ENCODE peak calls at places on chromosome 5, in four cellular contexts. One of them, this sample, is unnamed.
A peak's percentile ranks its signal among the peaks of the same experiment; 100 is the strongest.

GRCh38 chr5:55708732-55709131 is 3.4 kb downstream of the SLC38A9 start:
- DNase-seq in colonic mucosa: no peak
- DNase-seq in SK-N-SH: no peak
- DNase-seq in upper lobe of right lung: no peak
- DNase-seq in this sample: no peak

GRCh38 chr5:165881259-165881658 is 2375.8 kb downstream of the MAT2B start:
- DNase-seq in colonic mucosa: no peak
- DNase-seq in SK-N-SH: peak; percentile 14
- DNase-seq in upper lobe of right lung: no peak
- DNase-seq in this sample: no peak

GRCh38 chr5:169577966-169578365 is 5.6 kb upstream of the SPDL1 start:
- DNase-seq in upper lobe of right lung: no peak
- DNase-seq in SK-N-SH: peak; percentile 8
- DNase-seq in colonic mucosa: no peak
- DNase-seq in this sample: no peak

GRCh38 chr5:16437974-16438373 is 27.6 kb downstream of the ZNF622 start:
- DNase-seq in upper lobe of right lung: no peak
- DNase-seq in colonic mucosa: no peak
- DNase-seq in SK-N-SH: no peak
- DNase-seq in this sample: no peak

GRCh38 chr5:32990593-32991415 is 279.7 kb downstream of the NPR3 start:
- DNase-seq in upper lobe of right lung: no peak
- DNase-seq in colonic mucosa: no peak
- DNase-seq in SK-N-SH: no peak
- DNase-seq in this sample: no peak

GRCh38 chr5:32355694-32356093 is 43.0 kb upstream of the MTMR12 start:
- DNase-seq in upper lobe of right lung: no peak
- DNase-seq in colonic mucosa: no peak
- DNase-seq in SK-N-SH: no peak
- DNase-seq in this sample: no peak

GRCh38 chr5:5179597-5179996 is 39.5 kb downstream of the ADAMTS16 start:
- DNase-seq in SK-N-SH: no peak
- DNase-seq in upper lobe of right lung: no peak
- DNase-seq in colonic mucosa: no peak
- DNase-seq in this sample: no peak

GRCh38 chr5:173798127-173798810 is 89.9 kb upstream of the CPEB4 start:
- DNase-seq in SK-N-SH: no peak
- DNase-seq in upper lobe of right lung: no peak
- DNase-seq in colonic mucosa: no peak
- DNase-seq in this sample: no peak

GRCh38 chr5:141872496-141873356 is 5.5 kb downstream of the PCDH1 start:
- DNase-seq in SK-N-SH: no peak
- DNase-seq in upper lobe of right lung: peak; percentile 15
- DNase-seq in colonic mucosa: peak; percentile 17
- DNase-seq in this sample: no peak

GRCh38 chr5:157915638-157916037 is 56.7 kb upstream of the CLINT1 start:
- DNase-seq in SK-N-SH: peak; percentile 72
- DNase-seq in colonic mucosa: peak; percentile 71
- DNase-seq in upper lobe of right lung: peak; percentile 90
- DNase-seq in this sample: peak; percentile 53

GRCh38 chr5:54930736-54931135 is 54.7 kb downstream of the ESM1 start:
- DNase-seq in upper lobe of right lung: no peak
- DNase-seq in SK-N-SH: no peak
- DNase-seq in colonic mucosa: no peak
- DNase-seq in this sample: no peak

GRCh38 chr5:37133939-37134338 is 115.2 kb downstream of the CPLANE1 start:
- DNase-seq in colonic mucosa: no peak
- DNase-seq in upper lobe of right lung: no peak
- DNase-seq in SK-N-SH: no peak
- DNase-seq in this sample: no peak

GRCh38 chr5:9263656-9264055 is 282.2 kb downstream of the SEMA5A start:
- DNase-seq in SK-N-SH: no peak
- DNase-seq in upper lobe of right lung: no peak
- DNase-seq in colonic mucosa: no peak
- DNase-seq in this sample: no peak

GRCh38 chr5:63245271-63245670 is 666.7 kb downstream of the LRRC70 start:
- DNase-seq in colonic mucosa: no peak
- DNase-seq in SK-N-SH: no peak
- DNase-seq in upper lobe of right lung: no peak
- DNase-seq in this sample: no peak

GRCh38 chr5:180330810-180331646 is 22.1 kb downstream of the GFPT2 start:
- DNase-seq in colonic mucosa: peak; percentile 39
- DNase-seq in upper lobe of right lung: no peak
- DNase-seq in SK-N-SH: no peak
- DNase-seq in this sample: peak; percentile 87

GRCh38 chr5:170523129-170523497 is 19.3 kb downstream of the KCNIP1 start:
- DNase-seq in SK-N-SH: peak; percentile 72
- DNase-seq in colonic mucosa: no peak
- DNase-seq in upper lobe of right lung: no peak
- DNase-seq in this sample: no peak

GRCh38 chr5:175246242-175246891 is 197.6 kb downstream of the DRD1 start:
- DNase-seq in upper lobe of right lung: no peak
- DNase-seq in colonic mucosa: peak; percentile 22
- DNase-seq in SK-N-SH: no peak
- DNase-seq in this sample: peak; percentile 14

GRCh38 chr5:61280205-61280604 is 51.9 kb upstream of the ZSWIM6 start:
- DNase-seq in colonic mucosa: no peak
- DNase-seq in upper lobe of right lung: no peak
- DNase-seq in SK-N-SH: no peak
- DNase-seq in this sample: no peak

GRCh38 chr5:138372225-138372624 is 19.7 kb downstream of the KDM3B start:
- DNase-seq in SK-N-SH: no peak
- DNase-seq in colonic mucosa: no peak
- DNase-seq in upper lobe of right lung: no peak
- DNase-seq in this sample: no peak

GRCh38 chr5:179803651-179804598 is 2.7 kb downstream of the MGAT4B start:
- DNase-seq in SK-N-SH: no peak
- DNase-seq in colonic mucosa: peak; percentile 33
- DNase-seq in upper lobe of right lung: peak; percentile 72
- DNase-seq in this sample: no peak

GRCh38 chr5:142326480-142326938 is 1.7 kb upstream of the SPRY4 start:
- DNase-seq in colonic mucosa: no peak
- DNase-seq in upper lobe of right lung: no peak
- DNase-seq in SK-N-SH: no peak
- DNase-seq in this sample: no peak

GRCh38 chr5:65382582-65382981 is 99.1 kb downstream of the ADAMTS6 start:
- DNase-seq in SK-N-SH: no peak
- DNase-seq in colonic mucosa: no peak
- DNase-seq in upper lobe of right lung: no peak
- DNase-seq in this sample: no peak

GRCh38 chr5:13976867-13977479 is 32.5 kb upstream of the DNAH5 start:
- DNase-seq in upper lobe of right lung: no peak
- DNase-seq in colonic mucosa: no peak
- DNase-seq in SK-N-SH: peak; percentile 36
- DNase-seq in this sample: no peak

GRCh38 chr5:112860929-112861637 is at the start of gene SRP19:
- DNase-seq in colonic mucosa: peak; percentile 95
- DNase-seq in SK-N-SH: peak; percentile 91
- DNase-seq in upper lobe of right lung: peak; percentile 95
- DNase-seq in this sample: peak; percentile 93

GRCh38 chr5:112863549-112863948 is 2.5 kb downstream of the SRP19 start:
- DNase-seq in colonic mucosa: no peak
- DNase-seq in SK-N-SH: no peak
- DNase-seq in upper lobe of right lung: no peak
- DNase-seq in this sample: no peak

GRCh38 chr5:112865128-112865527 is 4.0 kb downstream of the SRP19 start:
- DNase-seq in upper lobe of right lung: no peak
- DNase-seq in SK-N-SH: no peak
- DNase-seq in colonic mucosa: no peak
- DNase-seq in this sample: no peak

GRCh38 chr5:112861638-112861985 is 525 bp downstream of the SRP19 start:
- DNase-seq in SK-N-SH: no peak
- DNase-seq in upper lobe of right lung: no peak
- DNase-seq in colonic mucosa: no peak
- DNase-seq in this sample: no peak

DNA sequence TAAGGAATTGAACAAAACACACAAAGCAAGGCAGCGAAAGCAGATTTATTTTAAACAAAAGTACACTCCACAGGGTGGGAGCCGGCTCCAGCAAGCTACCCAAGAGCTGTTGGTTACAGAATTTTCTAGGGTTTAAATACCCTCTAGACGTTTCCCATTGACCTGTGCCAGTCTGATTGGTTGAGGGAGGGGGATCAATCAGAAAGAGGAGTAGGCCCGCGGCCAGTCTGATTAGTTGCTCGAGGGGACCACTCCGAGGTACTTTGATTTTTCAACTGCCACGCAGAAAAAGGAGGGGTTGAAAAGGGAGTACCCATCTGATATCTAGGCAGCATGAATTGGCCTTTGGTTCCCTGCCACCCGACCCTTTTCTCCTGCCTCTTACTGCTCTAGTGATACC is 998 bp downstream of the SRP19 start:
- DNase-seq in upper lobe of right lung: no peak
- DNase-seq in SK-N-SH: peak; percentile 30
- DNase-seq in colonic mucosa: no peak
- DNase-seq in this sample: no peak
- H3K27ac ChIP-seq in upper lobe of right lung: peak overlapping the region; percentile 82
- H3K27ac ChIP-seq in SK-N-SH: no peak overlapping the region
- H3K27ac ChIP-seq in colonic mucosa: no peak overlapping the region
- H3K27ac ChIP-seq in this sample: peak overlapping the region; percentile 50

GRCh38 chr5:52560366-52560765 is 227.3 kb upstream of the ITGA1 start:
- DNase-seq in colonic mucosa: no peak
- DNase-seq in upper lobe of right lung: no peak
- DNase-seq in SK-N-SH: peak; percentile 11
- DNase-seq in this sample: no peak
- H3K27ac ChIP-seq in colonic mucosa: no peak overlapping the region
- H3K27ac ChIP-seq in upper lobe of right lung: no peak overlapping the region
- H3K27ac ChIP-seq in SK-N-SH: peak overlapping the region; percentile 100
- H3K27ac ChIP-seq in this sample: no peak overlapping the region

DNA sequence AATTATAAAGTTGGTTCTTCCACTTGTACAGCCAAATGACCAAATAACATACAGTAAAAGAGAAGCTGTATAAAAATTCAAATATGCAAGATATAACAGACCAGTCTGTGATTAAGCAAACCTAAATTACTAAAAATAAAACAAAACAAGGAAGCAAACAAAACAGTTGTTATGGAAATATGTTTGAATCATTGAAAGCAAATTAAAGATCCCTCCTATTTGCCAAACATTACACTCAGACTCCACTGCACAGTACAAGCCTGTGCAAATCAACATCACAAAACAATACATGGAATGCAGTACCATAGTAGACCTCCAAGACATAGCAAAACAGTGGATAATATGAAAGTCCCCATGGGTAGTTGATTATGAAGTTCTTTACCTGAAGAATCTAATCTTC is 288.1 kb upstream of the PTGER4 start:
- DNase-seq in SK-N-SH: no peak
- DNase-seq in upper lobe of right lung: no peak
- DNase-seq in colonic mucosa: no peak
- DNase-seq in this sample: no peak
- H3K27ac ChIP-seq in SK-N-SH: no peak overlapping the region
- H3K27ac ChIP-seq in upper lobe of right lung: no peak overlapping the region
- H3K27ac ChIP-seq in colonic mucosa: no peak overlapping the region
- H3K27ac ChIP-seq in this sample: no peak overlapping the region

GRCh38 chr5:133066045-133066444 is 14.2 kb downstream of the HSPA4 start:
- DNase-seq in upper lobe of right lung: no peak
- DNase-seq in SK-N-SH: no peak
- DNase-seq in colonic mucosa: no peak
- DNase-seq in this sample: no peak

GRCh38 chr5:133063965-133064364 is 12.2 kb downstream of the HSPA4 start:
- DNase-seq in SK-N-SH: no peak
- DNase-seq in colonic mucosa: no peak
- DNase-seq in upper lobe of right lung: no peak
- DNase-seq in this sample: no peak

GRCh38 chr5:133059621-133060020 is 7.8 kb downstream of the HSPA4 start:
- DNase-seq in colonic mucosa: no peak
- DNase-seq in upper lobe of right lung: no peak
- DNase-seq in SK-N-SH: no peak
- DNase-seq in this sample: no peak

DNA sequence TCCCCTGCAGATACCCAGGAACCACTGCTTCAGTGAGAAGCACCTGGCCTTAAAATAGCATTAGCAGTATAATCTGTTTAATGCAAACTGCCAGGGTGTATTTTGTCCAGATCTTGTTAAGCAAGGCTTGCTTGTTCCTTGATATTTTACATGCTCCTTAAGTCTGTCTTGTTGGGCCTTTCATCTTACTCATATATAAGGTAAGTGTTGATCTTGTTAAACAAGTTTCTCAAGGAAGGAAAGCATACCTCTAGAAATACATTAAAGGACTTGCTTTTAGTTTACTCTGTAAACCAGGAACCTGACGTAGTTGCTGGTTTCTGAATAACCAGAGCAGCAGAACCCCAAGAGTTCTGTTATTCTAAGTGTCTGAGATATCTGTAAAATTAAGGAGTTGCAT is 13.7 kb downstream of the HSPA4 start:
- DNase-seq in upper lobe of right lung: no peak
- DNase-seq in colonic mucosa: no peak
- DNase-seq in SK-N-SH: no peak
- DNase-seq in this sample: no peak
- H3K27ac ChIP-seq in upper lobe of right lung: no peak overlapping the region
- H3K27ac ChIP-seq in colonic mucosa: no peak overlapping the region
- H3K27ac ChIP-seq in SK-N-SH: no peak overlapping the region
- H3K27ac ChIP-seq in this sample: no peak overlapping the region

GRCh38 chr5:2896371-2897275 is 145.1 kb upstream of the IRX2 start:
- DNase-seq in SK-N-SH: no peak
- DNase-seq in upper lobe of right lung: peak; percentile 30
- DNase-seq in colonic mucosa: no peak
- DNase-seq in this sample: no peak

GRCh38 chr5:2895876-2896275 is 144.4 kb upstream of the IRX2 start:
- DNase-seq in SK-N-SH: no peak
- DNase-seq in upper lobe of right lung: peak; percentile 42
- DNase-seq in colonic mucosa: no peak
- DNase-seq in this sample: no peak

GRCh38 chr5:2895196-2895595 is 143.7 kb upstream of the IRX2 start:
- DNase-seq in upper lobe of right lung: peak; percentile 51
- DNase-seq in SK-N-SH: no peak
- DNase-seq in colonic mucosa: no peak
- DNase-seq in this sample: no peak

GRCh38 chr5:2892601-2893000 is 141.1 kb upstream of the IRX2 start:
- DNase-seq in upper lobe of right lung: no peak
- DNase-seq in SK-N-SH: no peak
- DNase-seq in colonic mucosa: no peak
- DNase-seq in this sample: no peak

DNA sequence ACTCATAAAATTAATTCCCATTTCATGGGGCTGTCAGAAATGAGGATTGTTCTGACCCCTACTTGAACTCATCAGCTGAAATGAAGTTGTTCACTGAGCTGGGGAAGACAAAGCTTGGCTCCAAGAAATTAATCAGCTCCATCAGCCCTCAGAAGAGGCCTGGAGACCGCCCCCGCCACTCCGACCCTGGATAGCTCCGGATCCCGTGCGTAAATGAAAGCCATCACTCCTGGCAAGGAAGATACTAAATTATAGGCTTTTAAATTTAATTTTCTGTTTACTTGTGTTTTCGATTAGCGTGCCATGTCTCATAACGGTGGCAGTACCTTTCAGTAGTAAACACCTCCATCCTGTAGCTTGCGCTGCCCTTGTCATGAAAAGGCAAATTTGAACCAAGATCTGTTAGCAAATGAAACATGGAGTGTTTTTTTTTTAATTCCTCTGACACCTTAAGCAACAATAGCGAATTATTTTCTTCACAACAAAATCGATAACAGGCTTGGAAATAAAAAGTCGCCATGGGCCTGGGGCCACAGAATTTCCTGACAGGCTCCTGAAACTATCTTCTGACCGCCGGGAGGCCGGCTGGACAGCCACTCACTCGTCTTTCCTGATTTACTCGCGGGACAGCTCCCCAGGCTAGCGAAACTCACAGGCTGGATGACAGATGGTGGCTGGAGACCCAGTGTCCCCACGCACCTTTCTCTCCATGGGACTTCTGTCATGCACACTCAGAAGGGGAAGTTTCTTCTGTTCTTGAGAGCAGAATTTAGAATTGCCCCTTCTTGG is 143.1 kb upstream of the IRX2 start:
- DNase-seq in colonic mucosa: no peak
- DNase-seq in upper lobe of right lung: peak; percentile 27
- DNase-seq in SK-N-SH: no peak
- DNase-seq in this sample: no peak
- H3K27ac ChIP-seq in colonic mucosa: no peak overlapping the region
- H3K27ac ChIP-seq in upper lobe of right lung: no peak overlapping the region
- H3K27ac ChIP-seq in SK-N-SH: no peak overlapping the region
- H3K27ac ChIP-seq in this sample: no peak overlapping the region